ENCODE peak calls at places on chromosomes 3 and 15, in six cellular contexts. A is cardiac muscle cell; C is memory B cell; O is testis; P is activated naive CD8-positive, alpha-beta T cell treated with anti-CD3 and anti-CD28 coated beads, Interleukin-2, amount 10 ng/mL, durations not matched to agents 7 days and 5 days; G is NCI-H748 treated with DMSO at 0.1 percent for 48 hours. N is an unnamed sample.

GRCh38 chr3:139260793-139261736 is 82.8 kb upstream of the MRPS22 start:
- DNase-seq in O (no peak), C (no peak), G (no peak), A (no peak), P (no peak), N (no peak)

GRCh38 chr3:42749753-42750231 is 23.3 kb downstream of the CCDC13 start:
- DNase-seq in G (no peak), A (peak), O (no peak), C (no peak), P (no peak), N (no peak)

GRCh38 chr3:55564709-55565108 is 77.6 kb upstream of the WNT5A start:
- DNase-seq in C (no peak), A (peak), G (no peak), P (no peak), O (no peak), N (no peak)

GRCh38 chr3:94159062-94159726 is 96.3 kb downstream of the NSUN3 start:
- DNase-seq in G (no peak), C (no peak), O (no peak), A (no peak), P (no peak), N (no peak)

GRCh38 chr15:101320501-101321052 is 25.5 kb upstream of the SNRPA1 start:
- DNase-seq in C (no peak), P (peak), A (peak), O (no peak), G (no peak), N (peak)

GRCh38 chr3:15151166-15151565 is 52.2 kb upstream of the RBSN start:
- DNase-seq in G (no peak), O (no peak), A (no peak), P (no peak), C (no peak), N (peak)

GRCh38 chr3:53753518-53754183 is 92.6 kb downstream of the CHDH start:
- DNase-seq in A (no peak), O (no peak), C (no peak), G (no peak), P (peak), N (no peak)

GRCh38 chr3:115624029-115624645 is 827 bp downstream of the GAP43 start:
- DNase-seq in P (no peak), C (no peak), A (no peak), G (no peak), O (no peak), N (no peak)

GRCh38 chr3:94069242-94069813 is 6.5 kb downstream of the NSUN3 start:
- DNase-seq in G (no peak), C (no peak), A (peak), P (no peak), O (no peak), N (peak)

GRCh38 chr3:22371592-22372291 is 620.7 kb upstream of the ZNF385D start:
- DNase-seq in O (no peak), A (no peak), G (no peak), P (no peak), C (no peak), N (no peak)

GRCh38 chr3:13621381-13622221 is 72.7 kb downstream of the FBLN2 start:
- DNase-seq in C (no peak), A (no peak), O (peak), G (no peak), P (peak), N (no peak)

GRCh38 chr3:159632124-159632523 is 356.5 kb upstream of the IL12A start:
- DNase-seq in G (no peak), P (no peak), O (no peak), A (peak), C (no peak), N (no peak)

N was measured in kidney glomerular epithelial cell.